ENCODE peak calls at places on chromosomes 5 and 9, in nine cellular contexts. Z is KBM-7; L is left ventricle myocardium superior; C is stimulated activated CD8-positive, alpha-beta memory T cell treated with anti-CD3 and anti-CD28 coated beads, Interleukin-15, amount 100 ng/mL, for 1 hour; P is CD4-positive, CD25-positive, alpha-beta regulatory T cell; E is left lung; U is HCT116; Y is RWPE1; O is HS-5. I is an unnamed sample.

GRCh38 chr5:134242146-134242545 is 16.3 kb upstream of the PPP2CA start:
- DNase-seq in Z (no peak), Y (no peak), P (no peak), U (no peak), E (no peak), C (no peak), O (no peak), L (peak), I (no peak)

GRCh38 chr5:125408582-125409069 is 662.2 kb upstream of the ZNF608 start:
- DNase-seq in Y (peak), C (no peak), Z (no peak), L (no peak), U (peak), E (no peak), O (peak), P (no peak), I (no peak)

GRCh38 chr5:40570408-40571129 is 109.1 kb upstream of the PTGER4 start:
- DNase-seq in Z (no peak), P (no peak), L (no peak), E (no peak), Y (peak), C (no peak), O (peak), U (no peak), I (no peak)

GRCh38 chr5:38420691-38421395 is 135.6 kb downstream of the LIFR start:
- DNase-seq in Y (peak), U (peak), E (no peak), P (no peak), O (peak), L (peak), C (peak), Z (peak), I (peak)

GRCh38 chr5:158875272-158875679 is 224.4 kb downstream of the EBF1 start:
- DNase-seq in P (no peak), L (no peak), E (no peak), O (peak), Y (no peak), Z (no peak), C (no peak), U (no peak), I (peak)

GRCh38 chr9:120891255-120891954 is 14.4 kb upstream of the PHF19 start:
- DNase-seq in E (no peak), O (no peak), C (no peak), P (peak), Z (no peak), Y (no peak), U (no peak), L (no peak), I (no peak)

GRCh38 chr9:129968690-129969485 is 74.1 kb downstream of the FNBP1 start:
- DNase-seq in U (no peak), L (no peak), Y (peak), P (no peak), C (no peak), Z (no peak), E (no peak), O (peak), I (no peak)

GRCh38 chr5:140107312-140108092 is 6.4 kb upstream of the PURA start:
- DNase-seq in O (peak), Y (peak), E (peak), Z (peak), L (peak), U (peak), P (peak), C (peak), I (peak)

GRCh38 chr5:134275822-134276221 is 49.9 kb upstream of the PPP2CA start:
- DNase-seq in E (no peak), C (no peak), Z (no peak), O (no peak), P (no peak), U (no peak), Y (no peak), L (no peak), I (no peak)

I was measured in dermis microvascular lymphatic vessel endothelial cell.